ENCODE peak calls at places on chromosomes 4 and X, in seven cellular contexts. One of them, this sample, is unnamed.
A peak's percentile ranks its signal among the peaks of the same experiment; 100 is the strongest.

GRCh38 chrX:103780701-103781402 is 4.2 kb downstream of the PLP1 start:
- DNase-seq in fibroblast of pulmonary artery: no peak
- DNase-seq in testis: no peak
- DNase-seq in caudate nucleus: peak; percentile 49
- DNase-seq in AG10803: no peak
- DNase-seq in M059J: no peak
- DNase-seq in GDM1: no peak
- DNase-seq in this sample: no peak

GRCh38 chr4:114108869-114109268 is 129.4 kb upstream of the ARSJ start:
- DNase-seq in fibroblast of pulmonary artery: peak; percentile 23
- DNase-seq in testis: no peak
- DNase-seq in caudate nucleus: no peak
- DNase-seq in AG10803: peak; percentile 19
- DNase-seq in M059J: peak; percentile 76
- DNase-seq in GDM1: no peak
- DNase-seq in this sample: no peak

GRCh38 chrX:41602946-41603345 is 85.8 kb upstream of the GPR34 start:
- DNase-seq in fibroblast of pulmonary artery: peak; percentile 57
- DNase-seq in testis: no peak
- DNase-seq in caudate nucleus: no peak
- DNase-seq in AG10803: peak; percentile 15
- DNase-seq in M059J: no peak
- DNase-seq in GDM1: no peak
- DNase-seq in this sample: no peak

GRCh38 chr4:82372502-82372873 is 1.3 kb downstream of the HNRNPD start:
- DNase-seq in fibroblast of pulmonary artery: no peak
- DNase-seq in testis: peak; percentile 73
- DNase-seq in caudate nucleus: no peak
- DNase-seq in AG10803: no peak
- DNase-seq in M059J: peak; percentile 46
- DNase-seq in GDM1: no peak
- DNase-seq in this sample: peak; percentile 30

GRCh38 chrX:64853424-64853823 is 122.8 kb downstream of the ZC4H2 start:
- DNase-seq in fibroblast of pulmonary artery: no peak
- DNase-seq in testis: no peak
- DNase-seq in caudate nucleus: no peak
- DNase-seq in AG10803: no peak
- DNase-seq in M059J: no peak
- DNase-seq in GDM1: no peak
- DNase-seq in this sample: no peak

GRCh38 chrX:69705818-69706217 is 89.9 kb downstream of the EDA start:
- DNase-seq in fibroblast of pulmonary artery: no peak
- DNase-seq in testis: no peak
- DNase-seq in caudate nucleus: no peak
- DNase-seq in AG10803: no peak
- DNase-seq in M059J: no peak
- DNase-seq in GDM1: no peak
- DNase-seq in this sample: no peak

GRCh38 chr4:174332741-174333493 is 49.2 kb downstream of the CEP44 start:
- DNase-seq in fibroblast of pulmonary artery: peak; percentile 54
- DNase-seq in testis: no peak
- DNase-seq in caudate nucleus: no peak
- DNase-seq in AG10803: no peak
- DNase-seq in M059J: no peak
- DNase-seq in GDM1: no peak
- DNase-seq in this sample: no peak

GRCh38 chr4:104735174-104735573 is 240.5 kb upstream of the CXXC4 start:
- DNase-seq in fibroblast of pulmonary artery: no peak
- DNase-seq in testis: peak; percentile 28
- DNase-seq in caudate nucleus: no peak
- DNase-seq in AG10803: no peak
- DNase-seq in M059J: no peak
- DNase-seq in GDM1: no peak
- DNase-seq in this sample: no peak

GRCh38 chr4:141391771-141392170 is 171.1 kb downstream of the ZNF330 start:
- DNase-seq in fibroblast of pulmonary artery: no peak
- DNase-seq in testis: no peak
- DNase-seq in caudate nucleus: no peak
- DNase-seq in AG10803: peak; percentile 30
- DNase-seq in M059J: peak; percentile 65
- DNase-seq in GDM1: no peak
- DNase-seq in this sample: no peak

GRCh38 chrX:69285401-69285871 is 120.2 kb upstream of the PJA1 start:
- DNase-seq in fibroblast of pulmonary artery: peak; percentile 11
- DNase-seq in testis: peak; percentile 50
- DNase-seq in caudate nucleus: no peak
- DNase-seq in AG10803: no peak
- DNase-seq in M059J: no peak
- DNase-seq in GDM1: no peak
- DNase-seq in this sample: no peak

GRCh38 chr4:78954048-78954666 is 14.9 kb upstream of the PAQR3 start:
- DNase-seq in fibroblast of pulmonary artery: peak; percentile 18
- DNase-seq in testis: peak; percentile 43
- DNase-seq in caudate nucleus: no peak
- DNase-seq in AG10803: no peak
- DNase-seq in M059J: peak; percentile 6
- DNase-seq in GDM1: no peak
- DNase-seq in this sample: no peak

GRCh38 chr4:61923179-61923578 is 723.1 kb downstream of the ADGRL3 start:
- DNase-seq in fibroblast of pulmonary artery: no peak
- DNase-seq in testis: no peak
- DNase-seq in caudate nucleus: no peak
- DNase-seq in AG10803: no peak
- DNase-seq in M059J: no peak
- DNase-seq in GDM1: no peak
- DNase-seq in this sample: no peak

GRCh38 chr4:1449833-1450741 is 43.8 kb upstream of the NKX1-1 start:
- DNase-seq in fibroblast of pulmonary artery: no peak
- DNase-seq in testis: no peak
- DNase-seq in caudate nucleus: no peak
- DNase-seq in AG10803: no peak
- DNase-seq in M059J: no peak
- DNase-seq in GDM1: no peak
- DNase-seq in this sample: no peak

GRCh38 chr4:84167579-84167978 is 331.5 kb downstream of the NKX6-1 start:
- DNase-seq in fibroblast of pulmonary artery: no peak
- DNase-seq in testis: no peak
- DNase-seq in caudate nucleus: no peak
- DNase-seq in AG10803: no peak
- DNase-seq in M059J: no peak
- DNase-seq in GDM1: no peak
- DNase-seq in this sample: no peak

GRCh38 chrX:133185938-133186337 is 32.2 kb downstream of the TFDP3 start:
- DNase-seq in fibroblast of pulmonary artery: no peak
- DNase-seq in testis: no peak
- DNase-seq in caudate nucleus: no peak
- DNase-seq in AG10803: no peak
- DNase-seq in M059J: no peak
- DNase-seq in GDM1: no peak
- DNase-seq in this sample: no peak

GRCh38 chrX:20067709-20068315 is 48.9 kb downstream of the MAP7D2 start:
- DNase-seq in fibroblast of pulmonary artery: peak; percentile 75
- DNase-seq in testis: peak; percentile 64
- DNase-seq in caudate nucleus: peak; percentile 12
- DNase-seq in AG10803: peak; percentile 85
- DNase-seq in M059J: peak; percentile 88
- DNase-seq in GDM1: no peak
- DNase-seq in this sample: peak; percentile 1

GRCh38 chr4:125938541-125938940 is 623.8 kb downstream of the FAT4 start:
- DNase-seq in fibroblast of pulmonary artery: peak; percentile 7
- DNase-seq in testis: no peak
- DNase-seq in caudate nucleus: no peak
- DNase-seq in AG10803: peak; percentile 75
- DNase-seq in M059J: no peak
- DNase-seq in GDM1: no peak
- DNase-seq in this sample: no peak

GRCh38 chr4:121900132-121900983 is 30.1 kb upstream of the BBS7 start:
- DNase-seq in fibroblast of pulmonary artery: peak; percentile 73
- DNase-seq in testis: peak; percentile 63
- DNase-seq in caudate nucleus: no peak
- DNase-seq in AG10803: peak; percentile 59
- DNase-seq in M059J: peak; percentile 49
- DNase-seq in GDM1: peak; percentile 3
- DNase-seq in this sample: no peak

GRCh38 chr4:186486172-186486571 is 69.2 kb downstream of the MTNR1A start:
- DNase-seq in fibroblast of pulmonary artery: no peak
- DNase-seq in testis: no peak
- DNase-seq in caudate nucleus: peak; percentile 5
- DNase-seq in AG10803: peak; percentile 41
- DNase-seq in M059J: peak; percentile 41
- DNase-seq in GDM1: no peak
- DNase-seq in this sample: no peak

GRCh38 chr4:141853091-141853734 is 216.8 kb downstream of the IL15 start:
- DNase-seq in fibroblast of pulmonary artery: no peak
- DNase-seq in testis: no peak
- DNase-seq in caudate nucleus: no peak
- DNase-seq in AG10803: peak; percentile 32
- DNase-seq in M059J: peak; percentile 84
- DNase-seq in GDM1: no peak
- DNase-seq in this sample: no peak

GRCh38 chr4:20181926-20182325 is 69.8 kb upstream of the SLIT2 start:
- DNase-seq in fibroblast of pulmonary artery: peak; percentile 38
- DNase-seq in testis: no peak
- DNase-seq in caudate nucleus: no peak
- DNase-seq in AG10803: no peak
- DNase-seq in M059J: no peak
- DNase-seq in GDM1: no peak
- DNase-seq in this sample: no peak

GRCh38 chrX:107766470-107767140 is 9.0 kb downstream of the TSC22D3 start:
- DNase-seq in fibroblast of pulmonary artery: peak; percentile 75
- DNase-seq in testis: peak; percentile 29
- DNase-seq in caudate nucleus: no peak
- DNase-seq in AG10803: peak; percentile 12
- DNase-seq in M059J: peak; percentile 78
- DNase-seq in GDM1: no peak
- DNase-seq in this sample: no peak

GRCh38 chr4:180832086-180832485 is 1411.1 kb upstream of the TENM3 start:
- DNase-seq in fibroblast of pulmonary artery: no peak
- DNase-seq in testis: no peak
- DNase-seq in caudate nucleus: no peak
- DNase-seq in AG10803: no peak
- DNase-seq in M059J: peak; percentile 28
- DNase-seq in GDM1: no peak
- DNase-seq in this sample: no peak

GRCh38 chr4:112069110-112069509 is 76.1 kb upstream of the FAM241A start:
- DNase-seq in fibroblast of pulmonary artery: peak; percentile 39
- DNase-seq in testis: no peak
- DNase-seq in caudate nucleus: no peak
- DNase-seq in AG10803: peak; percentile 17
- DNase-seq in M059J: no peak
- DNase-seq in GDM1: no peak
- DNase-seq in this sample: no peak

GRCh38 chr4:174553828-174554227 is 31.5 kb upstream of the HPGD start:
- DNase-seq in fibroblast of pulmonary artery: peak; percentile 47
- DNase-seq in testis: no peak
- DNase-seq in caudate nucleus: no peak
- DNase-seq in AG10803: peak; percentile 1
- DNase-seq in M059J: peak; percentile 74
- DNase-seq in GDM1: no peak
- DNase-seq in this sample: no peak

GRCh38 chrX:68938244-68939004 is 109.6 kb downstream of the EFNB1 start:
- DNase-seq in fibroblast of pulmonary artery: peak; percentile 82
- DNase-seq in testis: no peak
- DNase-seq in caudate nucleus: no peak
- DNase-seq in AG10803: peak; percentile 78
- DNase-seq in M059J: peak; percentile 77
- DNase-seq in GDM1: no peak
- DNase-seq in this sample: no peak

GRCh38 chr4:81746071-81746470 is 274.4 kb upstream of the RASGEF1B start:
- DNase-seq in fibroblast of pulmonary artery: no peak
- DNase-seq in testis: no peak
- DNase-seq in caudate nucleus: no peak
- DNase-seq in AG10803: no peak
- DNase-seq in M059J: no peak
- DNase-seq in GDM1: no peak
- DNase-seq in this sample: no peak

GRCh38 chr4:105472871-105473339 is 957 bp downstream of the PPA2 start:
- DNase-seq in fibroblast of pulmonary artery: no peak
- DNase-seq in testis: no peak
- DNase-seq in caudate nucleus: no peak
- DNase-seq in AG10803: peak; percentile 29
- DNase-seq in M059J: no peak
- DNase-seq in GDM1: no peak
- DNase-seq in this sample: no peak

GRCh38 chr4:85867281-85867680 is 392.3 kb downstream of the ARHGAP24 start:
- DNase-seq in fibroblast of pulmonary artery: no peak
- DNase-seq in testis: no peak
- DNase-seq in caudate nucleus: no peak
- DNase-seq in AG10803: peak; percentile 62
- DNase-seq in M059J: no peak
- DNase-seq in GDM1: no peak
- DNase-seq in this sample: no peak

This sample was measured in C1 segment of cervical spinal cord.